ENCODE peak calls at places on chromosomes 5 and 9, in six cellular contexts. C, W, N, P, K and H are unnamed samples.

GRCh38 chr5:88878976-88879375 is 4.0 kb downstream of the MEF2C start:
- DNase-seq in W (no peak), N (no peak), K (no peak), P (no peak), C (no peak), H (peak)

GRCh38 chr5:143235423-143235822 is 168.1 kb downstream of the NR3C1 start:
- DNase-seq in W (no peak), K (no peak), C (no peak), N (no peak), P (no peak), H (peak)

GRCh38 chr9:135085830-135086546 is 1.5 kb upstream of the OLFM1 start:
- DNase-seq in N (peak), K (peak), C (peak), P (peak), W (no peak), H (peak)

GRCh38 chr5:146553446-146553845 is 37.5 kb upstream of the GPR151 start:
- DNase-seq in K (no peak), N (no peak), P (no peak), W (no peak), C (no peak), H (no peak)

GRCh38 chr9:87535817-87536539 is 38.3 kb downstream of the DAPK1 start:
- DNase-seq in P (no peak), C (no peak), K (no peak), W (no peak), N (no peak), H (peak)

GRCh38 chr5:123429993-123430392 is 6.8 kb upstream of the CEP120 start:
- DNase-seq in C (peak), P (peak), K (no peak), N (no peak), W (peak), H (peak)

GRCh38 chr5:52837591-52838001 is 49.9 kb downstream of the ITGA1 start:
- DNase-seq in N (no peak), K (no peak), P (no peak), W (no peak), C (no peak), H (peak)

GRCh38 chr5:1297243-1297642 is 2.4 kb upstream of the TERT start:
- DNase-seq in W (no peak), C (no peak), P (no peak), N (no peak), K (no peak), H (no peak)

GRCh38 chr9:71839665-71840064 is 71.3 kb downstream of the ABHD17B start:
- DNase-seq in W (no peak), N (no peak), K (no peak), P (no peak), C (no peak), H (no peak)

GRCh38 chr5:158121678-158122077 is 262.7 kb upstream of the CLINT1 start:
- DNase-seq in P (no peak), N (no peak), K (no peak), C (no peak), W (no peak), H (no peak)

GRCh38 chr5:172142709-172143215 is 45.3 kb downstream of the STK10 start:
- DNase-seq in K (no peak), W (no peak), P (no peak), N (no peak), C (peak), H (peak)

GRCh38 chr5:64766105-64766504 is 2.4 kb downstream of the SREK1IP1 start:
- DNase-seq in P (no peak), K (peak), W (no peak), C (peak), N (no peak), H (no peak)

GRCh38 chr9:129408535-129409215 is 212.2 kb downstream of the C9orf50 start:
- DNase-seq in W (no peak), N (no peak), C (peak), P (no peak), K (no peak), H (no peak)

GRCh38 chr5:59380350-59380951 is 513.1 kb downstream of the PDE4D start:
- DNase-seq in N (no peak), K (no peak), W (no peak), C (peak), P (peak), H (peak)

GRCh38 chr5:178381921-178382688 is 149.5 kb upstream of the PHYKPL start:
- DNase-seq in C (no peak), P (no peak), K (no peak), W (no peak), N (no peak), H (no peak)

GRCh38 chr9:120926397-120926928 is at the start of gene TRAF1:
- DNase-seq in N (no peak), W (peak), K (no peak), P (peak), C (no peak), H (no peak)

GRCh38 chr5:115838885-115839518 is 2.4 kb downstream of the ATG12 start:
- DNase-seq in C (peak), P (peak), N (no peak), K (peak), W (peak), H (peak)

GRCh38 chr5:17727212-17727611 is 93.0 kb downstream of the TAF11L14 start:
- DNase-seq in P (no peak), C (no peak), W (no peak), K (no peak), N (no peak), H (no peak)

GRCh38 chr9:111914749-111915424 is 18.3 kb downstream of the UGCG start:
- DNase-seq in C (no peak), P (no peak), K (no peak), W (no peak), N (no peak), H (peak)

GRCh38 chr9:128022886-128023285 is 42.1 kb upstream of the EEIG1 start:
- DNase-seq in N (no peak), P (no peak), K (no peak), C (no peak), W (no peak), H (no peak)

GRCh38 chr5:9198399-9198798 is 347.5 kb downstream of the SEMA5A start:
- DNase-seq in N (no peak), W (no peak), C (no peak), P (no peak), K (no peak), H (peak)

GRCh38 chr9:78187763-78188495 is 47.9 kb upstream of the CEP78 start:
- DNase-seq in C (no peak), N (no peak), K (no peak), P (no peak), W (no peak), H (peak)

GRCh38 chr9:113620377-113621161 is 157.0 kb downstream of the RGS3 start:
- DNase-seq in N (no peak), K (peak), P (peak), C (peak), W (no peak), H (peak)

GRCh38 chr5:167355370-167355769 is 936.1 kb upstream of the WWC1 start:
- DNase-seq in K (no peak), W (no peak), P (no peak), C (no peak), N (no peak), H (no peak)

GRCh38 chr5:140868721-140869554 is at the start of gene PCDHA11:
- DNase-seq in C (no peak), W (no peak), N (no peak), P (peak), K (no peak), H (no peak)

GRCh38 chr9:121857941-121858340 is 206.5 kb downstream of the DAB2IP start:
- DNase-seq in N (no peak), C (no peak), K (no peak), P (no peak), W (no peak), H (no peak)

GRCh38 chr5:59562756-59563389 is 330.7 kb downstream of the PDE4D start:
- DNase-seq in N (no peak), C (no peak), P (peak), K (peak), W (no peak), H (peak)

GRCh38 chr5:170474489-170475266 is 29.1 kb upstream of the KCNIP1 start:
- DNase-seq in N (no peak), K (no peak), W (no peak), C (no peak), P (no peak), H (peak)

GRCh38 chr5:138824924-138825863 is 49.9 kb downstream of the LRRTM2 start:
- DNase-seq in P (peak), K (no peak), C (peak), W (no peak), N (no peak), H (peak)

GRCh38 chr9:99299214-99300102 is 77.4 kb downstream of the SEC61B start:
- DNase-seq in C (peak), K (no peak), W (no peak), N (no peak), P (peak), H (peak)

GRCh38 chr9:84996049-84996448 is 326.5 kb downstream of the NTRK2 start:
- DNase-seq in N (no peak), C (peak), P (peak), W (no peak), K (no peak), H (no peak)

GRCh38 chr5:161023591-161023990 is 171.6 kb upstream of the ATP10B start:
- DNase-seq in C (no peak), W (no peak), K (no peak), N (no peak), P (no peak), H (no peak)

GRCh38 chr9:90793729-90794128 is 7.9 kb upstream of the SYK start:
- DNase-seq in N (no peak), W (no peak), K (no peak), P (no peak), C (no peak), H (no peak)

GRCh38 chr9:36781532-36781931 is 208.8 kb downstream of the MELK start:
- DNase-seq in K (no peak), W (no peak), N (no peak), P (peak), C (no peak), H (peak)

DNA sequence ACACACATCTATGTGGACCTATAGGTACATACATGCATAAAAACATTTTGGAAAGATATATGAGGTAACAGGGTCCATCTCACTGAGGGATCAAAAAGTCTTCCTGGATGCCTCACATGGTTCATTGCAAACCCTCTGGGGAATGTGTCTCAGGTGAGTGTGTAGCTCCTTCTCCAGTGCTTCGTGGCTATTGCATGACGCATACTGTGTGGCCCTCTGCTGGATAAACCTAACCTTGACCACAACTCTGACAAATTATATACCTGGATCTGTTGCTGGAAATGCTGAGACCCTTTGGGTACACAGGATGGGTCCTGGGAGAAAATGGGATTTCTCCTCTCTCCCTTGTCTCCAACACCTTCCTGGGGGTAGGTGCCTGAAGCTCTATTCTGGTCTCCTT is 91.9 kb downstream of the JAKMIP2 start:
- DNase-seq in C (peak), K (no peak), P (peak), W (no peak), N (no peak), H (peak)
- TF ChIP-seq CTCF in C (peak), K (no peak), P (no peak), W (no peak), N (no peak), H (peak)

GRCh38 chr5:33091571-33092363 is 349.0 kb upstream of the TARS1 start:
- DNase-seq in C (no peak), K (no peak), P (no peak), N (no peak), W (no peak), H (peak)

GRCh38 chr5:33088176-33088575 is 352.6 kb upstream of the TARS1 start:
- DNase-seq in K (no peak), N (no peak), P (no peak), W (no peak), C (no peak), H (no peak)

GRCh38 chr5:33092719-33093118 is 348.0 kb upstream of the TARS1 start:
- DNase-seq in W (no peak), C (no peak), K (no peak), N (no peak), P (no peak), H (no peak)
- H3K4me3 ChIP-seq in W (no peak), C (no peak), K (no peak), N (no peak), P (no peak), H (no peak)

DNA sequence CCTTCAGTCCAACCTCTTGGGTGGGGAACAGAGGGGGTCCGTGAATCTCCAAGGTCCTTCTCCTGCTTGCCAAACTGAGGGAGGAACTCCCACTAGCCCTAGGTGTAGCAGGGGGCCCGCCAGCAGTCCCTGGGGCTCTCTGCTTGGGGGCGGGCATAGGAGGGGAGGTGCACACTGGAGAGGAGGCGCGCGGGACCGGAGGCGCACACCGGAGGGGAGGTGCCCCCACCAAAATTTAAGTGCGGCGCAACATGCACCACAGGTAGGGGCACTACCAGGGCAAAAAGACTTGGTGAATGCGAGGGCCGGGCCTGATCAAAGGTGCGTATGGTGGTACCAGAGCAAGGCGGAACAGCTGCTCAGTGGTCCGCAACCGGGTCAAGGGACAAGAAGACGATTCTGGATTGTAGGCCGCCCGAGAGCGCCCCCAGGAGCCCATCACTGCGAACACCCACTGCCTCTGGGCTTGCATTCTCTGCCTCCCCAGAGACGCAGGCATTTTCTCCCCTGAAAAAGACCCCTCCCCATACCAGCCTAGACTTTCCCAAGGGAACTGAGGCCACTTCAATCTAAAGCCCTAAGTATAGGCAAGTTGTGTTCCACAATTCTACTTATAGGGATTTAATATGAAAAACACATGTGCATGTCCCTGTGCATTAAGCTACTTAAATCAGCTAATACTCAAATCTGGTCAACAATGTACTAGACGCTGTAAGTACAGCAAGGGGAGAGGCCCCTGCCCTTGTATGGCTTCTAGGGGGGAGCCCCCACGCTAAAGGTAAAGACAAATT is 50.6 kb downstream of the TGFBI start:
- DNase-seq in N (no peak), P (no peak), K (no peak), C (no peak), W (no peak), H (no peak)
- TF ChIP-seq CTCF in N (no peak), P (no peak), K (no peak), C (no peak), W (no peak), H (peak)

GRCh38 chr9:2155966-2156365 is 140.8 kb downstream of the SMARCA2 start:
- DNase-seq in W (no peak), C (no peak), N (no peak), K (no peak), P (no peak), H (no peak)

GRCh38 chr9:2159521-2160417 is 144.6 kb downstream of the SMARCA2 start:
- DNase-seq in C (no peak), P (peak), W (no peak), N (no peak), K (no peak), H (peak)

GRCh38 chr9:2157277-2158105 is 142.3 kb downstream of the SMARCA2 start:
- DNase-seq in N (no peak), K (peak), P (peak), C (peak), W (peak), H (peak)

GRCh38 chr9:2158111-2158610 is 143.0 kb downstream of the SMARCA2 start:
- DNase-seq in W (peak), P (peak), N (no peak), K (peak), C (peak), H (peak)

DNA sequence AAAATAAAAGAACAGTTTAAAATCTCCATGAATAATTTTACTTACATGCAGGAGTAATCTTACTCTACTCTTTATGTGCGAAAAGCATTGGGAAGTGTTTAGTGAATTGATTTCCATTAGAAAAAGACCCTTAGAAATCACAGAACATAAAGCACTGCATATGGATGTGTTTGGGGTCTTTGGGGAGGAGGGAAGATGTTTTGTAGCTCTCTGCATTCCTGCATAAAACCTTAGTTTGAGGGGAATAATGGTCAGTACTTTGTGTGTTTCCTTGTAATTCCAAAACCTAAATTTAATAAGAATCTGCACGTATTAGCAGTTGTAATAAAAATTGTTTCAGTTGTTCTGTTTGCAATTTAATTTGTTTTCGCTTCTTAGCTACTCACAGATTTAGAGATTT is 143.6 kb downstream of the SMARCA2 start:
- DNase-seq in N (no peak), P (no peak), W (no peak), C (no peak), K (no peak), H (peak)
- H3K4me3 ChIP-seq in N (peak), P (peak), W (peak), C (peak), K (peak), H (peak)

GRCh38 chr9:93591706-93592388 is 15.5 kb downstream of the PHF2 start:
- DNase-seq in K (no peak), W (no peak), C (no peak), N (no peak), P (no peak), H (no peak)

GRCh38 chr9:93594041-93594756 is 17.8 kb downstream of the PHF2 start:
- DNase-seq in P (no peak), W (no peak), K (peak), N (no peak), C (peak), H (no peak)

GRCh38 chr9:93593144-93593655 is 16.8 kb downstream of the PHF2 start:
- DNase-seq in W (no peak), N (no peak), P (no peak), K (no peak), C (no peak), H (no peak)

GRCh38 chr9:93591301-93591700 is 14.9 kb downstream of the PHF2 start:
- DNase-seq in P (no peak), N (no peak), C (no peak), W (no peak), K (no peak), H (no peak)

GRCh38 chr9:93592389-93593021 is 16.1 kb downstream of the PHF2 start:
- DNase-seq in W (no peak), C (no peak), P (peak), K (no peak), N (no peak), H (no peak)
- TF ChIP-seq CTCF in W (no peak), C (peak), P (no peak), K (no peak), N (no peak), H (peak)

DNA sequence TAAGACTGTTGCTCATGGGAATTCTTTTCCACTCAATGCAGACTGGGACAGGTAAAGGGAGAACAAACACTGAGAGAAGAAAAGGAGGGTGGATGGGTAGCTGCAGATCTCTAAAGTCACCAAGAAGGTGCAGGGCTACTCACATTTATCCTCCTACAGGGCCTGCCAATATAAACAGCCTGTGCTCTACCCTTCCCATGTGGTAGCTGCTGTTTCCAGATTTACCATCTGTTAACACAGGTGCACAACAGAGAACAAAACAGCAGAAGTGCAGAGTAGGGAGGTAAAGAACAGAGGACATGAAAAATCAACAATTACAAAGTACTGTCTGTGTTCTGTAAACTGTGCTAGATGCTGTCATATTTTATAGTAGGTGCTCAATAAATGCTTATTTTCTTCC is 26.0 kb downstream of the JAKMIP2 start:
- DNase-seq in K (no peak), P (no peak), W (no peak), C (no peak), N (no peak), H (no peak)
- H3K4me3 ChIP-seq in K (no peak), P (no peak), W (no peak), C (no peak), N (no peak), H (no peak)